ENCODE peak calls at places on chromosome 19, in four cellular contexts. M is upper lobe of left lung, K is heart right ventricle, W is astrocyte. L is an unnamed sample.

GRCh38 chr19:44955500-44956439 is 590 bp downstream of the CLPTM1 start:
- DNase-seq in K (no peak), M (no peak), W (no peak), L (no peak)

GRCh38 chr19:506404-507285 is 652 bp upstream of the TPGS1 start:
- DNase-seq in M (peak; percentile 94), W (peak; percentile 99), K (peak; percentile 99), L (peak; percentile 100)

GRCh38 chr19:52566588-52566987 is 3.5 kb upstream of the ZNF701 start:
- DNase-seq in M (no peak), K (no peak), W (peak; percentile 52), L (no peak)

GRCh38 chr19:46813570-46814358 is 25.4 kb upstream of the SLC1A5 start:
- DNase-seq in W (peak; percentile 16), K (peak; percentile 65), M (no peak), L (no peak)

GRCh38 chr19:55376381-55376933 is at the start of gene TMEM190:
- DNase-seq in W (no peak), K (no peak), M (peak; percentile 85), L (no peak)

GRCh38 chr19:21492932-21493906 is 12.2 kb upstream of the ZNF429 start:
- DNase-seq in K (no peak), M (no peak), W (no peak), L (no peak)

GRCh38 chr19:39969266-39969665 is 1.7 kb upstream of the PSMC4 start:
- DNase-seq in M (no peak), W (no peak), K (no peak), L (no peak)

GRCh38 chr19:30492581-30492980 is 120.4 kb downstream of the ZNF536 start:
- DNase-seq in M (no peak), K (no peak), W (no peak), L (no peak)

GRCh38 chr19:47373246-47374240 is 24.4 kb downstream of the DHX34 start:
- DNase-seq in M (peak; percentile 68), K (no peak), W (no peak), L (no peak)

GRCh38 chr19:30263719-30264440 is 108.3 kb upstream of the ZNF536 start:
- DNase-seq in K (no peak), M (no peak), W (no peak), L (no peak)

GRCh38 chr19:30664358-30665058 is 292.3 kb downstream of the ZNF536 start:
- DNase-seq in M (peak; percentile 29), K (peak; percentile 49), W (no peak), L (no peak)

GRCh38 chr19:46745521-46746280 is at the start of gene FKRP:
- DNase-seq in W (no peak), M (peak; percentile 89), K (no peak), L (no peak)

GRCh38 chr19:48608798-48609263 is 2.3 kb downstream of the SPACA4 start:
- DNase-seq in W (no peak), K (no peak), M (no peak), L (no peak)

GRCh38 chr19:15248648-15249559 is 16.7 kb upstream of the EPHX3 start:
- DNase-seq in K (peak; percentile 88), W (peak; percentile 82), M (peak; percentile 90), L (peak; percentile 67)

GRCh38 chr19:44608391-44608821 is 5.0 kb upstream of the IGSF23 start:
- DNase-seq in K (no peak), M (no peak), W (peak; percentile 9), L (no peak)

GRCh38 chr19:15432018-15432494 is 13.3 kb upstream of the AKAP8L start:
- DNase-seq in M (no peak), W (no peak), K (no peak), L (no peak)

GRCh38 chr19:35292986-35293732 is 1.2 kb downstream of the MAG start:
- DNase-seq in K (no peak), W (no peak), M (no peak), L (no peak)

GRCh38 chr19:51926784-51927741 is at the start of gene ZNF613:
- DNase-seq in W (peak; percentile 94), M (peak; percentile 89), K (peak; percentile 92), L (peak; percentile 76)

GRCh38 chr19:10070730-10071446 is 15.2 kb upstream of the SHFL start:
- DNase-seq in M (no peak), K (no peak), W (no peak), L (no peak)
- H3K36me3 ChIP-seq in M (no peaks in the 10 kb centered on the region), K (no peaks in the 10 kb centered on the region), W (no peaks in the 10 kb centered on the region), L (no peaks in the 10 kb centered on the region)

DNA sequence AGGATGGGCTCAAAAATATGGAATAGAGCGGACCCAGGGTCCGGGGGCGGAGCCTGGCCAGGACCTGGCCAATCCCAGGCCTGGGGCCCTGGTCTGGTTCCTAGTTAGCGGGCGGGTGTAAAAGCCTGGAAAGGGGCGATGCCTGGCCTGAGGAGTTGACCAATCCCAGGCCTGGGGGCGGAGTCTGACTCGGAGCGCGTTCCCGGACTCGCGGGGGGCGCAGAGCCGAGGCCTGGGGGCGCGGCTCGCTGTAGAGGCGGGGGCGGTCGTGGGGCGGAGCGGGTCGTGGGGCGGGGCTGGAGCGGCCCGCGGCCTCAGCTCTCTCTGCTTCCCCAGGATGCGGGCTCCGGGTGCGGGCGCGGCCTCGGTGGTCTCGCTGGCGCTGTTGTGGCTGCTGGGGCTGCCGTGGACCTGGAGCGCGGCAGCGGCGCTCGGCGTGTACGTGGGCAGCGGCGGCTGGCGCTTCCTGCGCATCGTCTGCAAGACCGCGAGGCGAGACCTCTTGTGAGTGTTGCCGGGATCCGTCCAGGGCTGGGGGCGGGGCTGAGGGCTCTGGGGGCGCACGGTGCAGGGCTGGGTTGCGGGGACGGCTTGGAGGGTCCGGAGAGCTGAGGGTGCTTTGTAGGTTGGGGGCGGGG is at the start of gene SLC27A1:
- DNase-seq in M (peak; percentile 97), K (peak; percentile 99), W (peak; percentile 95), L (peak; percentile 96)
- TF ChIP-seq CTCF in M (no peak), K (no peak), W (no peak), L (no peak)

GRCh38 chr19:2122251-2122650 is 25.5 kb downstream of the IZUMO4 start:
- DNase-seq in K (no peak), M (no peak), W (no peak), L (no peak)

GRCh38 chr19:2120821-2121220 is 24.1 kb downstream of the IZUMO4 start:
- DNase-seq in M (no peak), K (no peak), W (no peak), L (no peak)

GRCh38 chr19:2122982-2123381 is 26.3 kb downstream of the IZUMO4 start:
- DNase-seq in W (no peak), M (no peak), K (no peak), L (no peak)

GRCh38 chr19:2119916-2120785 is 23.4 kb downstream of the IZUMO4 start:
- DNase-seq in W (no peak), K (no peak), M (peak; percentile 66), L (no peak)

GRCh38 chr19:2121416-2122051 is 24.8 kb downstream of the IZUMO4 start:
- DNase-seq in K (no peak), W (no peak), M (peak; percentile 80), L (no peak)
- H3K36me3 ChIP-seq in K (peaks cover 100% of the 10 kb centered on the region), W (peaks cover 15% of the 10 kb centered on the region), M (peaks cover 98% of the 10 kb centered on the region), L (peaks cover 5% of the 10 kb centered on the region)

DNA sequence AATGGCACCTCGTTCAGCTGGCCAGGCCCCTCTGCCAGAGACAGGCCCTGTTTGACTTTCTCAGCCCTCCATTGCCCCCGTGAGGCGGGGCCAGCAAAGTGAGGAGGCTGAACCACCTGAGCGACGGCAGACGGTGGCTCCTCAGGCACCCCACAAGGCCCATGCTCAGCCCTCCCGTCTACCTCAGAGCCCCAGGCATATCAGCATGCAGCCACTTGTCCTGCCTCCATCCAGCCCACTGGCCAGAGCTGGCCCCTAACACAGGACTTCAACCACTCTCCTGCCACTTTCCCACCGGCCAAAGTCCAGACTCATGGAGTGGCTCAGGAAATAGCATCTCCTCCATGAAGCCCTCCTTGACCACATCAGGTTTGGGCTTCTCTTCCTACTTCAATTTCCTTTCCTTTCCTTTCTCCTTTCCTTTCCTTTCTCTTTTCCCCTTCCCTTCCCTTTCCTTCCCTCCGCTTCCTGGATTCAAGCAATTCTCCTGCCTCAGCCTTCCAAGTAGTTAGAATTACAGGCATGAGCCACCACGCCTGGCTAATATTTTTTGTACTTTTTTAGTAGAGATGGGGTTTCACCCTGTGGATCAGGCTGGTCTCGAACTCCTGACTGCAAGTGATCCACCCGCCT is 9.3 kb downstream of the SLC7A10 start:
- DNase-seq in W (no peak), K (no peak), M (no peak), L (no peak)
- TF ChIP-seq CTCF in W (no peak), K (no peak), M (no peak), L (no peak)

DNA sequence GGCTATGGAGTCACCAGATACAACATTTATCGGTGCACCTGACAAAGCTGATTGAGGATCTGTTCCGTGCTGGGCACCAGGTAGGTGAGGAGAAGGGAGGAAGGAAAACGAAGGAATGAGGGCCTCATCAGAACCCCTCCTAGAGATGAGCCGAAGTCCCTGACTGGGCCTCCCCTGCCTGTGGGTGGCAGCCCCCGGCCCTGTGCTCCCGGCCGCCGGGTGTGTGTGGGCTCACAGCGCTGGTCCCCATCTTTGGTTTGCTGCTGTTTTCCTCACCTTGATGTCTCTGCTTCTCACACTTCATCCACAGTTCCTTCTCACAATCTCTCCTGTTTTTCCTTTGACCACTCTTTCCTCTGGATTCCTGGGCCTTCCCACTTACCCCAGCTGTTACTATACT is 32.8 kb downstream of the TMED1 start:
- DNase-seq in K (no peak), M (no peak), W (no peak), L (no peak)
- H3K36me3 ChIP-seq in K (peaks cover 92% of the 10 kb centered on the region), M (peaks cover 88% of the 10 kb centered on the region), W (peaks cover 16% of the 10 kb centered on the region), L (peaks cover 5% of the 10 kb centered on the region)

DNA sequence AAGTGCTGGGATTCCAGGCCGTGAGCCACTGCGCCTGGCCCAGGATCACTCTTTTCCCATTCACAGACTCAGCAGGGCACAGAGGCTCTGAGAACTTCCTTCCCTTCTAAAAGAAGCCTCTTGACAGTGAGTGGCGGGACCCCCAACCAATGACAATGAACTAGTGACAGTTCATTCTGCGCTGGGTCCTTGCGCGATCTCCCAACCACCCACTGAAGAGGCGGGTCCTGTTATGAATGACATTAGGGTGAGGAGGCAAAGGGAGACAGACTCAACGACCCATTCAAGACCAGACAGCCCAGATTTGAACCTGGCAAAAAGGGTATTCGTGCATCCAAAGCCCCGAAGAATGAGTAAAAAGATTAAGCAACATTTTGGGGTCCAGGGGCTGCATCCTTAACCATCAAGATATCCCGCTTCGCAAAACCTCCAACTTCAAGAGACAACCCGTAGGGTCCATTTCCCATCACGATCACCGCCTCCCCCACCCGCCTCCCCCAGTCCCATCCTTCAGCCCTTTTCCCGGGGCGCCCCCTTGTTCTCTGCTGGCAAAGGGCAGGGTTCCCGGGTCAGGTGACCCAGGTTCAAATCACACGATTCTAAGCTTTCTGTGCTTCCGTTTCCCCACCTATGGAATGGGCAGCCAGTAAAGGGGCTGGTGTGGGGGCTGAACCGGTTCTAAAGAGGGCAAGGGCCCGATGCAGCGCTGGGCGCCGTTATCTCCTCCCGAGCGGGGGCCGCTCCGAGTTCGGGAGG is 719 bp downstream of the SUGP2 start:
- DNase-seq in K (peak; percentile 99), M (no peak), W (peak; percentile 94), L (peak; percentile 68)
- TF ChIP-seq CTCF in K (no peak), M (no peak), W (no peak), L (no peak)

L was measured in kidney epithelial cell.